ENCODE peak calls at places on chromosomes 5 and 9, in eight cellular contexts. C is C1 segment of cervical spinal cord; O is NCI-H2171; I is HEK293T; K is head of caudate nucleus; R is DMS153; B is stromal cell of bone marrow; X is stimulated activated naive B cell treated with anti-CD40 and anti-IgM and Interleukin-4, amounts not matched to agents 10 μg/mL and 1 μg/mL and 100 μg/mL, for 72 hours. F is an unnamed sample.

GRCh38 chr5:110790673-110791072 is 51.9 kb downstream of the SLC25A46 start:
- DNase-seq in C (no peak), O (no peak), I (no peak), K (no peak), R (no peak), B (peak), X (no peak), F (peak)

GRCh38 chr5:58074222-58074621 is 385.7 kb downstream of the PLK2 start:
- DNase-seq in C (no peak), O (no peak), I (no peak), K (no peak), R (no peak), B (no peak), X (no peak), F (no peak)

GRCh38 chr5:31854181-31854624 is 215.3 kb downstream of the PDZD2 start:
- DNase-seq in C (no peak), O (no peak), I (no peak), K (no peak), R (no peak), B (no peak), X (no peak), F (peak)

GRCh38 chr5:148939676-148940075 is 113.3 kb downstream of the ADRB2 start:
- DNase-seq in C (no peak), O (no peak), I (no peak), K (no peak), R (no peak), B (peak), X (no peak), F (no peak)

GRCh38 chr9:96771124-96771523 is 6.8 kb downstream of the ZNF510 start:
- DNase-seq in C (no peak), O (no peak), I (no peak), K (no peak), R (no peak), B (no peak), X (no peak), F (no peak)

GRCh38 chr5:76477576-76477975 is 74.5 kb downstream of the IQGAP2 start:
- DNase-seq in C (no peak), O (no peak), I (no peak), K (no peak), R (no peak), B (no peak), X (no peak), F (no peak)

GRCh38 chr5:146671561-146671960 is 155.6 kb upstream of the GPR151 start:
- DNase-seq in C (no peak), O (no peak), I (no peak), K (no peak), R (no peak), B (no peak), X (no peak), F (no peak)

GRCh38 chr5:75509956-75510355 is 1.5 kb downstream of the CERT1 start:
- DNase-seq in C (no peak), O (no peak), I (peak), K (no peak), R (no peak), B (peak), X (no peak), F (peak)

GRCh38 chr5:95595289-95595931 is 24.5 kb upstream of the GPR150 start:
- DNase-seq in C (no peak), O (no peak), I (no peak), K (no peak), R (no peak), B (no peak), X (no peak), F (no peak)

GRCh38 chr9:131748411-131748955 is 8.6 kb upstream of the RAPGEF1 start:
- DNase-seq in C (no peak), O (no peak), I (no peak), K (no peak), R (peak), B (no peak), X (no peak), F (no peak)

GRCh38 chr5:141363952-141364660 is at the start of gene PCDHGA5:
- DNase-seq in C (no peak), O (no peak), I (no peak), K (no peak), R (no peak), B (no peak), X (no peak), F (no peak)

GRCh38 chr5:61178702-61179101 is 16.4 kb upstream of the SMIM15 start:
- DNase-seq in C (no peak), O (no peak), I (no peak), K (no peak), R (no peak), B (no peak), X (no peak), F (no peak)

GRCh38 chr9:97307091-97307490 is 368 bp upstream of the CCDC180 start:
- DNase-seq in C (peak), O (no peak), I (no peak), K (peak), R (no peak), B (peak), X (peak), F (no peak)

GRCh38 chr5:74497706-74498105 is 142.8 kb downstream of the ENC1 start:
- DNase-seq in C (no peak), O (no peak), I (no peak), K (no peak), R (no peak), B (no peak), X (no peak), F (no peak)

GRCh38 chr5:71601222-71602026 is 14.3 kb downstream of the MCCC2 start:
- DNase-seq in C (no peak), O (no peak), I (peak), K (no peak), R (no peak), B (peak), X (peak), F (peak)

GRCh38 chr5:167944121-167944858 is 347.2 kb upstream of the WWC1 start:
- DNase-seq in C (no peak), O (no peak), I (no peak), K (no peak), R (no peak), B (no peak), X (no peak), F (peak)

GRCh38 chr5:154642499-154643245 is 112.5 kb upstream of the LARP1 start:
- DNase-seq in C (no peak), O (no peak), I (peak), K (no peak), R (no peak), B (no peak), X (no peak), F (no peak)

GRCh38 chr5:59813761-59814562 is 79.6 kb downstream of the PDE4D start:
- DNase-seq in C (no peak), O (no peak), I (peak), K (no peak), R (peak), B (peak), X (peak), F (peak)

GRCh38 chr5:154829589-154830218 is 20.7 kb downstream of the FAXDC2 start:
- DNase-seq in C (no peak), O (no peak), I (no peak), K (no peak), R (peak), B (no peak), X (no peak), F (peak)

GRCh38 chr5:171168177-171168576 is 140.9 kb upstream of the TLX3 start:
- DNase-seq in C (no peak), O (no peak), I (no peak), K (no peak), R (no peak), B (no peak), X (no peak), F (no peak)

GRCh38 chr5:66986009-66986408 is 210.6 kb downstream of the CD180 start:
- DNase-seq in C (no peak), O (no peak), I (no peak), K (no peak), R (no peak), B (no peak), X (no peak), F (no peak)

GRCh38 chr5:178642351-178642909 is 15.6 kb upstream of the CLK4 start:
- DNase-seq in C (no peak), O (no peak), I (peak), K (no peak), R (no peak), B (peak), X (no peak), F (peak)

GRCh38 chr5:88116396-88116795 is 152.2 kb downstream of the TMEM161B start:
- DNase-seq in C (no peak), O (no peak), I (no peak), K (no peak), R (no peak), B (no peak), X (no peak), F (no peak)

GRCh38 chr5:57176350-57176857 is 2.5 kb downstream of the GPBP1 start:
- DNase-seq in C (no peak), O (no peak), I (no peak), K (no peak), R (no peak), B (peak), X (no peak), F (peak)

GRCh38 chr9:88197781-88198345 is 59.6 kb upstream of the SPATA31C2 start:
- DNase-seq in C (no peak), O (no peak), I (no peak), K (no peak), R (no peak), B (no peak), X (no peak), F (peak)

GRCh38 chr9:81560851-81561732 is 128.3 kb downstream of the TLE1 start:
- DNase-seq in C (no peak), O (no peak), I (no peak), K (no peak), R (no peak), B (no peak), X (peak), F (no peak)

GRCh38 chr9:89854715-89855475 is 250.1 kb downstream of the GADD45G start:
- DNase-seq in C (no peak), O (no peak), I (no peak), K (no peak), R (no peak), B (no peak), X (no peak), F (no peak)

GRCh38 chr5:170597109-170597741 is 93.4 kb downstream of the KCNIP1 start:
- DNase-seq in C (no peak), O (no peak), I (no peak), K (no peak), R (no peak), B (peak), X (no peak), F (peak)

GRCh38 chr9:111605041-111605559 is 5.7 kb upstream of the PTGR1 start:
- DNase-seq in C (no peak), O (no peak), I (no peak), K (no peak), R (no peak), B (no peak), X (no peak), F (no peak)

GRCh38 chr9:137825324-137825991 is 52.1 kb upstream of the CACNA1B start:
- DNase-seq in C (no peak), O (no peak), I (no peak), K (no peak), R (no peak), B (no peak), X (peak), F (no peak)

GRCh38 chr5:118611332-118611945 is 376.9 kb downstream of the DTWD2 start:
- DNase-seq in C (no peak), O (no peak), I (peak), K (no peak), R (no peak), B (no peak), X (no peak), F (peak)

GRCh38 chr5:146466521-146467349 is 19.6 kb downstream of the TCERG1 start:
- DNase-seq in C (no peak), O (no peak), I (no peak), K (no peak), R (no peak), B (no peak), X (no peak), F (no peak)

GRCh38 chr9:27367922-27368316 is 71.0 kb upstream of the EQTN start:
- DNase-seq in C (no peak), O (no peak), I (no peak), K (no peak), R (no peak), B (no peak), X (no peak), F (no peak)

GRCh38 chr5:102498271-102499034 is at the start of gene SLCO6A1:
- DNase-seq in C (no peak), O (no peak), I (no peak), K (no peak), R (no peak), B (no peak), X (no peak), F (no peak)

GRCh38 chr5:125549322-125549871 is 803.0 kb upstream of the ZNF608 start:
- DNase-seq in C (no peak), O (no peak), I (no peak), K (no peak), R (no peak), B (no peak), X (no peak), F (peak)

GRCh38 chr5:150394103-150394502 is 18.6 kb downstream of the CD74 start:
- DNase-seq in C (no peak), O (no peak), I (no peak), K (no peak), R (no peak), B (no peak), X (peak), F (no peak)

GRCh38 chr5:25516136-25516535 is 871.4 kb upstream of the CDH10 start:
- DNase-seq in C (no peak), O (no peak), I (no peak), K (no peak), R (no peak), B (no peak), X (no peak), F (peak)

GRCh38 chr5:56588636-56589485 is 226.5 kb upstream of the MAP3K1 start:
- DNase-seq in C (no peak), O (no peak), I (no peak), K (no peak), R (peak), B (peak), X (peak), F (no peak)

GRCh38 chr9:128911529-128912035 is 9.2 kb upstream of the PHYHD1 start:
- DNase-seq in C (no peak), O (no peak), I (no peak), K (no peak), R (no peak), B (no peak), X (no peak), F (peak)